ENCODE peak calls at places on chromosomes 13 and 19, in six cellular contexts. F is fibroblast of lung; K is CD8-positive, alpha-beta T cell; D is heart right ventricle; M is lower lobe of right lung; G is cardiac muscle cell. Y is an unnamed sample.

GRCh38 chr19:21698215-21698614 is 69.2 kb downstream of the ZNF100 start:
- DNase-seq in D (no peak), M (no peak), K (no peak), F (peak; percentile 24), G (peak; percentile 24), Y (no peak)

GRCh38 chr13:98419786-98420559 is 156.9 kb downstream of the STK24 start:
- DNase-seq in K (no peak), D (no peak), G (no peak), F (no peak), M (no peak), Y (no peak)

GRCh38 chr13:27141746-27142145 is 29.9 kb downstream of the USP12 start:
- DNase-seq in D (no peak), G (no peak), M (no peak), K (no peak), F (no peak), Y (no peak)

GRCh38 chr19:48633148-48634035 is 3.8 kb downstream of the DBP start:
- DNase-seq in D (no peak), G (no peak), F (no peak), M (no peak), K (no peak), Y (peak; percentile 58)

GRCh38 chr13:71522976-71523517 is 344.0 kb downstream of the DACH1 start:
- DNase-seq in K (no peak), M (no peak), G (no peak), D (no peak), F (no peak), Y (no peak)

GRCh38 chr19:50432221-50432626 is 468 bp upstream of the MYBPC2 start:
- DNase-seq in F (no peak), D (no peak), K (no peak), G (peak; percentile 35), M (no peak), Y (peak; percentile 41)

GRCh38 chr13:31045621-31046081 is 113.2 kb downstream of the TEX26 start:
- DNase-seq in K (peak; percentile 71), F (peak; percentile 93), M (peak; percentile 88), G (peak; percentile 94), D (peak; percentile 18), Y (peak; percentile 69)

GRCh38 chr13:80296638-80297037 is 44.3 kb downstream of the SPRY2 start:
- DNase-seq in D (no peak), G (no peak), K (no peak), F (no peak), M (no peak), Y (no peak)

GRCh38 chr13:98112456-98112855 is 30.4 kb upstream of the FARP1 start:
- DNase-seq in G (no peak), M (no peak), D (no peak), K (no peak), F (no peak), Y (no peak)

GRCh38 chr13:81275666-81276258 is 934.8 kb upstream of the SPRY2 start:
- DNase-seq in F (no peak), K (no peak), M (no peak), D (no peak), G (no peak), Y (no peak)

GRCh38 chr13:94811753-94812152 is 99.4 kb upstream of the SOX21 start:
- DNase-seq in M (no peak), G (no peak), K (no peak), D (no peak), F (no peak), Y (no peak)

GRCh38 chr13:21671793-21672680 is 1.2 kb downstream of the FGF9 start:
- DNase-seq in D (no peak), M (no peak), F (no peak), K (no peak), G (no peak), Y (no peak)

GRCh38 chr19:33143897-33144405 is 12.0 kb downstream of the WDR88 start:
- DNase-seq in F (peak; percentile 56), M (peak; percentile 72), D (peak; percentile 57), K (peak; percentile 80), G (peak; percentile 68), Y (peak; percentile 53)

GRCh38 chr13:39363393-39363792 is 239.6 kb downstream of the LHFPL6 start:
- DNase-seq in K (no peak), F (peak; percentile 18), G (no peak), M (no peak), D (no peak), Y (no peak)

GRCh38 chr13:39365879-39366278 is 237.1 kb downstream of the LHFPL6 start:
- DNase-seq in D (no peak), G (no peak), F (no peak), K (no peak), M (no peak), Y (no peak)

GRCh38 chr13:39362652-39363390 is 240.2 kb downstream of the LHFPL6 start:
- DNase-seq in K (no peak), F (no peak), G (no peak), D (no peak), M (no peak), Y (no peak)

GRCh38 chr13:39369161-39369890 is 233.7 kb downstream of the LHFPL6 start:
- DNase-seq in G (no peak), D (no peak), M (no peak), K (no peak), F (no peak), Y (no peak)

DNA sequence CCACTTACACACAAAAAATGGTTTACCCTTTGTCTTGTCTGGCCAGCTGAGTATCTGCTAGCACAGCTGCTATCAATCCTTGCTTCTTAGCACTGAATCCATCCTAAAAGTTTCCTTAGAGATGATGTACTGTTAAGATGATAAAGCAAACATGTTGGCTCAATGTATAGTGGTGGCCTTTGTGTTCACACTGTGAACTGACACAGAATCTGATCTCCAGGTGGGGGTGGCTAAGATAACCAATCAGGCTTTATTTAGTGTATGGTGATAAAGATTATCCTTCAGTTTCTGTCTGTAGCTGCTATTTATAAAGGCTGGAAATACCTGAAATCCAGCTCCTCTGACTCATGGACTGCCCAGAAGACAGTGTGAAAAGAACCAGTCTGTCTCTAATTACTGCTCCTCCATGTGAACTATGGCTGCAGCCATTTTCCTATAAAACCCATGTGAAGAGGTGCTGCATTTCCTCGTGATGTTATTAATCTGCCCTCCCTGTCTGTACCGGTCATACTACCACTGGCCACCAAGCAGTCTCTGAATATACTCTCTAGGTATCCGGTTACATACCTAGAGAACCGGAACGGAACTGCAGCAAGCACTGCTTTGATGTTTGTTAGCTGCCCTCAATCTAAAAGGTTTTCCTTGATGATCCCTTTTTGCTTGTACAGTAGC is 238.1 kb downstream of the LHFPL6 start:
- DNase-seq in D (no peak), G (peak; percentile 16), F (no peak), K (no peak), M (no peak), Y (peak; percentile 7)
- H3K4me1 ChIP-seq in D (peaks cover 5% of the 10 kb centered on the region), G (no peaks in the 10 kb centered on the region), F (no peaks in the 10 kb centered on the region), K (no peaks in the 10 kb centered on the region), M (peaks cover 5% of the 10 kb centered on the region), Y (no peaks in the 10 kb centered on the region)

GRCh38 chr13:50990540-50991506 is 81.2 kb downstream of the RNASEH2B start:
- DNase-seq in K (no peak), F (peak; percentile 80), G (peak; percentile 81), D (peak; percentile 32), M (no peak), Y (peak; percentile 13)
- H3K4me3 ChIP-seq in K (no peak overlapping the region), F (peak overlapping the region; percentile 38), G (no peak overlapping the region), D (no peak overlapping the region), M (no peak overlapping the region), Y (no peak overlapping the region)

GRCh38 chr13:49305824-49306425 is 58.2 kb downstream of the CDADC1 start:
- DNase-seq in M (no peak), D (no peak), G (no peak), K (no peak), F (no peak), Y (no peak)

GRCh38 chr13:49302817-49303216 is 55.1 kb downstream of the CDADC1 start:
- DNase-seq in M (no peak), D (no peak), K (no peak), G (no peak), F (no peak), Y (no peak)

GRCh38 chr13:49303533-49304252 is 56.0 kb downstream of the CDADC1 start:
- DNase-seq in K (no peak), F (no peak), D (no peak), G (no peak), M (no peak), Y (peak; percentile 76)

GRCh38 chr13:49304356-49304755 is 56.6 kb downstream of the CDADC1 start:
- DNase-seq in F (no peak), K (no peak), M (no peak), G (no peak), D (no peak), Y (no peak)

DNA sequence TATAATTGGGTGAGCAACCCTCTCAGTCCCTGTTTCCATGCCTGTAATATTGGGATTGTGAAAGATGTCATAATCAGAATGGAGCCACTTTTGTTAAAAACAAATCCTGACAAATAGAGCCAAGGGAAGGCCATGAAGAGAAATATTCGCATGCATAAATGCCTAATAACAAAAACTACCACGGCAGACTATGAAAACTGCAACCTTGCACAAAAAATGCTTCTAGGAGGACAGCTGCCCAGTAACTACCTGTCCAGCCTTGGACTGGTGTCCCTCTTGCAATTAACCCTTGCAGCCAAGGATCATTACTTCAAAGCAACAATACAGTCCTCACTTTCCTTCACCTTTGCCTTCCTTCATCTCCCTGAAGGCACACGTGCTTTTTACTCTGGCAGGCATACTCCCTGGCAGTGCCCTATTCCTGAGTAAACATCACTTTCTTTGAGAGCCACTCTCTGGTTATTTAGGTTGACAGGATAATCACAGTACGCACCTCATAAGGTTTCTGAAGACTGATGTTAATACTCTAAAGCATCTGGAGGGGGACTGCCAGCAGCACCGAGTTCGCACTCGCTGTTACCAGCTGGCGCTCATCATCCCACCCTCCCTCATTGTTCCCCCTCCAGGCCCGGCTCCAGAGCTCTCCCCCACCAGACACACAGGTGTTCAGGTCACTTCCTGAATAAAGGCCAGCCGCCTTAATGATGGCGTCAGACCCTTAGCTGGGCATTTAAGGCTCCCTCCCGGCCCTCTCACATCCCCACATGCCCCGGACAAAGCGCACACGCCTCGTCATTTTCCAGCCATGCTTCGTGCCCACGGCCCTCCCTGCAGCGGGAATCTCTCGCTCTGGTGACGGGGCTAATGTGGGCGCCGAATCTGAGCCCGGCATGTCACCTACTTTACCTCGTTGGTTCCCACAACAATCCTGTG is 57.3 kb downstream of the CDADC1 start:
- DNase-seq in K (no peak), M (no peak), D (no peak), F (no peak), G (no peak), Y (peak; percentile 46)
- H3K4me1 ChIP-seq in K (no peaks in the 10 kb centered on the region), M (peaks cover 41% of the 10 kb centered on the region), D (peaks cover 21% of the 10 kb centered on the region), F (peaks cover 14% of the 10 kb centered on the region), G (no peaks in the 10 kb centered on the region), Y (peaks cover 36% of the 10 kb centered on the region)

DNA sequence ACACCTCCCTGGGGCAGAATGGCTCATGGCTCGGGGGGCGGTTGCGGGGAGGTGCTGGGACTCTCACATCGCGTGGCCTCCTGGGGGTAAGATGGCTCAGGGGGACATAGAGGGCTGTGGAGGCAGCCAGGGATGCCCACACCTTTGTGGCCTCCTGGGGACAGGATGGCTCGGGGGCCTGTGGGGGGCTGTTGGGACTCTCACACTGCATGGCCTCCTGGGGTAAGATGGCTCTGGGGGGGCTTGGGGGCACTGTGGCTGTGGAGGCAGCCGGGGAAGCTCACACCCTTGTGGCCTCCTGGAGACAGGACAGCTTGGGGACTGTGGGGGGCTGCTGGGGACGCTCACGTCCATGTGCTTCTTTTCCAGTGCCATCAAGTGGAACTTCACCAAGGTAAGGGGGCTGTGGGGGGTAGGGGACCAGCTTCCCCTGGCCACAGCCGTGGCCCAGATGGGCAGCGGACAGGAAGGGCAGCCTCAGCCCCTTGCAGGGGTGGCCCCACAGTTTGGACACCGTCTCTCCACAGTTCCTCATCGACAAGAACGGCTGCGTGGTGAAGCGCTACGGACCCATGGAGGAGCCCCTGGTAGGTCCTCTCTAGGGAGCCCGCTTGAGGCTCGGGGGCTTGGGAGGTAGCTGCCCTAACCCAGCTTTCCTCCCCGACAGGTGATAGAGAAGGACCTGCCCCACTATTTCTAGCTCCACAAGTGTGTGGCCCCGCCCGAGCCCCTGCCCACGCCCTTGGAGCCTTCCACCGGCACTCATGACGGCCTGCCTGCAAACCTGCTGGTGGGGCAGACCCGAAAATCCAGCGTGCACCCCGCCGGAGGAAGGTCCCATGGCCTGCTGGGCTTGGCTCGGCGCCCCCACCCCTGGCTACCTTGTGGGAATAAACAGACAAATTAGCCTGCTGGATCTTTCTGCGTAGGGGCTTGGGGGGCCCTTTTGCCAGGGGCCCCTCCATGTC is 2.4 kb downstream of the GPX4 start:
- DNase-seq in G (no peak), D (no peak), F (no peak), M (no peak), K (no peak), Y (no peak)
- H3K4me3 ChIP-seq in G (no peak overlapping the region), D (no peak overlapping the region), F (peak overlapping the region; percentile 66), M (no peak overlapping the region), K (no peak overlapping the region), Y (no peak overlapping the region)